ENCODE peak calls at places on chromosomes 4 and X, in four cellular contexts. Q is H1, I is IMR-90, W is mesendoderm. J is an unnamed sample.

GRCh38 chr4:27089186-27089585 is 228.5 kb downstream of the STIM2 start:
- DNase-seq in Q (no peak), I (no peak), W (peak; percentile 51), J (no peak)

GRCh38 chrX:129523076-129524055 is at the start of gene SMARCA1:
- DNase-seq in W (peak; percentile 77), I (peak; percentile 63), Q (peak; percentile 58), J (peak; percentile 63)

GRCh38 chr4:41594439-41594838 is 56.5 kb downstream of the LIMCH1 start:
- DNase-seq in W (no peak), I (no peak), Q (no peak), J (no peak)

GRCh38 chr4:184648220-184649025 is 824 bp downstream of the CASP3 start:
- DNase-seq in I (peak; percentile 33), Q (peak; percentile 58), W (peak; percentile 68), J (peak; percentile 43)

GRCh38 chr4:109803924-109804571 is 2.2 kb upstream of the CFI start:
- DNase-seq in I (peak; percentile 37), Q (no peak), W (peak; percentile 83), J (peak; percentile 50)

GRCh38 chr4:65893311-65893710 is 223.0 kb upstream of the EPHA5 start:
- DNase-seq in I (no peak), W (no peak), Q (no peak), J (no peak)

GRCh38 chrX:46268429-46268828 is 276.8 kb downstream of the ZNF674 start:
- DNase-seq in W (no peak), Q (no peak), I (no peak), J (no peak)

GRCh38 chr4:118757761-118758213 is 72.6 kb downstream of the METTL14 start:
- DNase-seq in W (no peak), Q (no peak), I (peak; percentile 85), J (no peak)

GRCh38 chrX:17496407-17496806 is 121.4 kb downstream of the NHS start:
- DNase-seq in Q (no peak), W (no peak), I (no peak), J (no peak)

GRCh38 chrX:76279007-76279406 is 106.1 kb downstream of the PBDC1 start:
- DNase-seq in Q (peak; percentile 51), W (peak; percentile 76), I (peak; percentile 47), J (peak; percentile 39)

GRCh38 chr4:14726441-14727405 is 275.6 kb upstream of the CPEB2 start:
- DNase-seq in Q (no peak), I (peak; percentile 35), W (peak; percentile 44), J (peak; percentile 38)

GRCh38 chrX:2272337-2272736 is 228.4 kb downstream of the DHRSX start:
- DNase-seq in W (peak; percentile 26), Q (no peak), I (no peak), J (no peak)

GRCh38 chr4:67712000-67712625 is 11.2 kb upstream of the UBA6 start:
- DNase-seq in W (peak; percentile 16), Q (no peak), I (no peak), J (no peak)

GRCh38 chr4:66926687-66927086 is 618.6 kb downstream of the CENPC start:
- DNase-seq in Q (no peak), I (no peak), W (peak; percentile 16), J (no peak)

GRCh38 chr4:90616711-90617110 is 489.5 kb downstream of the CCSER1 start:
- DNase-seq in I (no peak), Q (no peak), W (no peak), J (no peak)

GRCh38 chrX:104310084-104310483 is 55.4 kb upstream of the ESX1 start:
- DNase-seq in W (no peak), I (peak; percentile 47), Q (no peak), J (no peak)

GRCh38 chr4:132123870-132124623 is 1025.0 kb upstream of the PCDH10 start:
- DNase-seq in Q (peak; percentile 47), I (peak; percentile 55), W (no peak), J (peak; percentile 30)

GRCh38 chr4:158722291-158722916 is 792 bp downstream of the PPID start:
- DNase-seq in Q (no peak), W (peak; percentile 73), I (peak; percentile 48), J (peak; percentile 26)

GRCh38 chr4:42638276-42638675 is 18.6 kb downstream of the ATP8A1 start:
- DNase-seq in Q (no peak), W (no peak), I (no peak), J (no peak)

GRCh38 chr4:141023051-141023450 is 110.2 kb downstream of the RNF150 start:
- DNase-seq in Q (no peak), W (no peak), I (no peak), J (no peak)

GRCh38 chrX:133859336-133859735 is 126.1 kb downstream of the GPC3 start:
- DNase-seq in I (no peak), W (no peak), Q (no peak), J (no peak)

GRCh38 chr4:122309988-122310626 is 68.7 kb upstream of the ADAD1 start:
- DNase-seq in I (peak; percentile 18), Q (no peak), W (peak; percentile 26), J (no peak)

GRCh38 chrX:20266810-20267598 is at the start of gene RPS6KA3:
- DNase-seq in W (peak; percentile 86), I (peak; percentile 79), Q (peak; percentile 80), J (peak; percentile 84)

GRCh38 chr4:84938316-84938715 is 28.2 kb downstream of the WDFY3 start:
- DNase-seq in I (peak; percentile 68), Q (no peak), W (no peak), J (no peak)

GRCh38 chr4:3872834-3873313 is 106.7 kb downstream of the ADRA2C start:
- DNase-seq in I (no peak), W (peak; percentile 72), Q (no peak), J (peak; percentile 78)

GRCh38 chrX:41561045-41561444 is 113.9 kb downstream of the NYX start:
- DNase-seq in W (peak; percentile 40), I (peak; percentile 95), Q (no peak), J (no peak)

GRCh38 chr4:180356766-180357165 is 1886.4 kb upstream of the TENM3 start:
- DNase-seq in W (no peak), I (no peak), Q (no peak), J (no peak)

GRCh38 chr4:16585053-16585452 is 313.4 kb downstream of the LDB2 start:
- DNase-seq in Q (no peak), I (no peak), W (no peak), J (no peak)

GRCh38 chr4:2248821-2249261 is 6.9 kb upstream of the HAUS3 start:
- DNase-seq in Q (no peak), I (no peak), W (no peak), J (no peak)

GRCh38 chr4:39348371-39349265 is 17.5 kb downstream of the RFC1 start:
- DNase-seq in W (no peak), Q (no peak), I (peak; percentile 56), J (no peak)

GRCh38 chr4:51885371-51885770 is 42.4 kb downstream of the DCUN1D4 start:
- DNase-seq in I (peak; percentile 28), Q (no peak), W (peak; percentile 77), J (peak; percentile 49)

GRCh38 chr4:41339812-41340809 is 83.4 kb downstream of the UCHL1 start:
- DNase-seq in I (peak; percentile 34), Q (no peak), W (peak; percentile 93), J (peak; percentile 66)

GRCh38 chr4:101367201-101367600 is 19.9 kb upstream of the PPP3CA start:
- DNase-seq in I (peak; percentile 93), W (no peak), Q (no peak), J (no peak)

GRCh38 chrX:136878423-136878822 is 2.1 kb downstream of the RBMX start:
- DNase-seq in W (no peak), I (no peak), Q (no peak), J (no peak)

GRCh38 chrX:136879001-136879667 is 1.4 kb downstream of the RBMX start:
- DNase-seq in I (no peak), Q (no peak), W (no peak), J (no peak)

GRCh38 chrX:136880003-136880451 is 498 bp downstream of the RBMX start:
- DNase-seq in I (no peak), Q (peak; percentile 47), W (peak; percentile 31), J (no peak)

DNA sequence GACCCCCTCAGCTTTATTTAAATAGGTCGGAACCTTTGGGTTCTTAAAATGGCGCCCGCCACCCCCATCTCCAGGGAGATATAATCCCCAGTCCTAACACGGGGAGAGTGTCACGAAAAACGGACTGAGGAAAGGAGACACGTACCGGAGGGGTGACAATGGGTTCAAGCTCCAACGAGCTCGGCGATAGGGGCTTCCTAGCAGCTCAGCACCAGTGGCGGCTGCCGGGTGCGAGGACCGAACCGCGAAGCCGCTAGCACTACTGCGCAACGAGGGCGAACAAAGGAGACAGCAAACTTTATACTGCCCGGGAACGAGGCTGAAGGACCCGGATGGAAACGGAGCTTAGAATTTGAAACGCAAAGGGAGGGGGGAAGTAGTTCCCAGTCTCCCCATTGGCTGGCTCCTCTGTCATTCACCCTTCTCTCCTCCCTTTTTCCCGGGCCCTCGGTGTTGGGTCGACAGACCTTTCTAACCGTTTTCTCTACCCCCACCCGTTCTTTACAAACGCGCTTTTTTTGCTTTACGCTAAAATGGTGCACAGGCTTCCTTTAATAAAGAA is at the start of gene RBMX:
- DNase-seq in W (peak; percentile 96), Q (peak; percentile 86), I (peak; percentile 93), J (peak; percentile 86)
- H3K56ac ChIP-seq in W (peak within 1 kb of the TSS; percentile 98), Q (peak within 1 kb of the TSS; percentile 30), I (peak within 1 kb of the TSS; percentile 89), J (peak within 1 kb of the TSS; percentile 85)

DNA sequence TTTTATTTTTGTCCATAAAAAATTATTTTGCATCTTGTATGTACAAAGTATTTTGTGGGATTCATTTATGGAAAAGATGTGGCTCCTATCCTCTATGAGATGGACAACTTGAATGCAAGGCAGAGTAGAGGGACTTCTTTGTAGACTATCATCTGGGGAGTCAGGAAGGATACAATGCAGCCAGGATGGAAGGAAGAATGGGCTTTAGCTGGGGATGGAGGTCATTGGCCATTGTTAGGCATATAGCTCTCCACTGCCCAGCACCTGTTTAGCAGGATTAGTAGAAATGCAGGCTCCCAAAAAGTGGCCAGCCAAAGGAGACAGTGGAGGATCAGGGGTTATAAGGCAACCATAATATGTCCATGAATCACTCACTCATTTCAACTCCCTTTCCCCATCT is 5.1 kb upstream of the TLL1 start:
- DNase-seq in W (no peak), I (no peak), Q (no peak), J (no peak)
- H3K56ac ChIP-seq in W (no peak overlapping the region), I (no peak overlapping the region), Q (no peak overlapping the region), J (no peak overlapping the region)

GRCh38 chr4:138728566-138728965 is 287.0 kb upstream of the NOCT start:
- DNase-seq in Q (no peak), W (no peak), I (no peak), J (no peak)

GRCh38 chr4:138724530-138724929 is 291.1 kb upstream of the NOCT start:
- DNase-seq in Q (no peak), I (no peak), W (peak; percentile 43), J (no peak)

DNA sequence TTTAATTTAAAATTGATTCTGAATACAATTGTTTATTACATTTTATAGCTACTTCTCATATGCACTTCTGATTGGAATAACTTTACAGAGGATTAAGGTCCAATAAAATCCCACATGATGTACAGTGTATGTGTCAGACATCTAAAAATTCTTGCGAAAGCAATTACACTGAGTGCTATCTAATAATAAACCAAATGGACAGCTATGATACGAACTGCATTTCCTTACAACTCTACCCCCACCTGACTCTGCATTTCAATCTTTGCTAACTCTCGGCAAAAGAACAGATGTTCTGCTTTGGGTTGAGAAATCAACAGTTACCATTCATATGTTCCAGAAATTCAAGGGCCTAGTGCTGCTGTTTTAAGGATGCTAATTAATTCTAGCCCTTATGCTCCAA is 287.9 kb upstream of the NOCT start:
- DNase-seq in I (peak; percentile 54), W (no peak), Q (no peak), J (no peak)
- H3K56ac ChIP-seq in I (no peak overlapping the region), W (no peak overlapping the region), Q (no peak overlapping the region), J (no peak overlapping the region)

DNA sequence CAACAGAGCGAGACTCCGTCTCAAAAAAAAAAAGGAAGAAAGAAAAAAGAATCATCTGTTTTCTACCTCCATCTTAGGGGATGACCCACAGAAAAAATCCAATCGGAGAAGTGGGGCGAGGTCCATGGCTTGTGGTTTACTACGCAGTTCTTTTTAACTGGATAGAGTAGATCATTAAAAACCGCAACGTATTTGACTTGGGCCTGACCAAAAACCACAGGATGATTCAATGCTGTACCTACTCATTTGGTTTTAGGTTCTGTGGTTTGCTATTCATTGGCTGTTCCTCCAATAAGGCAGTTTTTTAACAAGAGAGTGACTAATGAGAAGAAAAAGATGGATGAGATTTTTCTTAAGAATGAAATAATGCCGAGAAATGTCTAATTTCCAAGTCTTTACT is 83.7 kb downstream of the FREM3 start:
- DNase-seq in Q (no peak), I (no peak), W (no peak), J (no peak)
- H3K56ac ChIP-seq in Q (no peak overlapping the region), I (no peak overlapping the region), W (no peak overlapping the region), J (no peak overlapping the region)

J was measured in H9.